ENCODE peak calls at places on chromosomes 6 and 20, in nine cellular contexts. W is RCC 7860; R is uterus; F is non-pigmented ciliary epithelial cell; D is HEK293T; Y is activated CD4-positive, CD25-positive, alpha-beta regulatory T cell; X is mucosa of descending colon; H is type B pancreatic cell; C is T follicular helper cell. G is an unnamed sample.

GRCh38 chr6:8180327-8181161 is 78.2 kb upstream of the EEF1E1 start:
- DNase-seq in H (no peak), Y (no peak), F (peak), W (peak), R (no peak), D (no peak), X (no peak), C (no peak), G (no peak)

GRCh38 chr6:134537146-134537555 is 219.2 kb upstream of the SGK1 start:
- DNase-seq in F (peak), Y (no peak), W (peak), X (no peak), D (no peak), R (no peak), H (no peak), C (no peak), G (no peak)

GRCh38 chr6:72553531-72554202 is 68.2 kb upstream of the KCNQ5 start:
- DNase-seq in Y (no peak), D (no peak), C (no peak), W (peak), X (no peak), R (no peak), H (no peak), F (peak), G (no peak)

GRCh38 chr20:24943731-24944130 is 5.3 kb upstream of the CST7 start:
- DNase-seq in F (no peak), D (no peak), R (no peak), X (no peak), C (no peak), Y (no peak), W (no peak), H (no peak), G (no peak)

GRCh38 chr20:32206383-32207210 is 946 bp downstream of the PLAGL2 start:
- DNase-seq in R (no peak), X (no peak), Y (no peak), F (no peak), D (no peak), W (no peak), H (no peak), C (no peak), G (no peak)

GRCh38 chr6:129661478-129662405 is 48.2 kb downstream of the ARHGAP18 start:
- DNase-seq in R (no peak), Y (no peak), X (no peak), D (no peak), F (no peak), H (no peak), W (no peak), C (no peak), G (no peak)

GRCh38 chr6:111691345-111692225 is 85.9 kb upstream of the TRAF3IP2 start:
- DNase-seq in D (no peak), Y (no peak), H (no peak), F (no peak), C (no peak), X (no peak), W (no peak), R (no peak), G (no peak)

GRCh38 chr6:45855642-45856408 is 159.8 kb downstream of the CLIC5 start:
- DNase-seq in C (no peak), D (no peak), X (no peak), F (no peak), R (no peak), H (no peak), W (no peak), Y (no peak), G (no peak)

GRCh38 chr6:89281779-89282246 is 33.3 kb downstream of the GABRR2 start:
- DNase-seq in W (peak), F (no peak), D (peak), R (no peak), H (no peak), X (no peak), C (no peak), Y (no peak), G (no peak)

GRCh38 chr6:3218266-3218665 is 9.2 kb downstream of the TUBB2B start:
- DNase-seq in D (no peak), H (no peak), C (no peak), Y (no peak), F (no peak), R (no peak), X (no peak), W (no peak), G (no peak)

GRCh38 chr20:49693435-49694171 is 20.1 kb downstream of the B4GALT5 start:
- DNase-seq in H (no peak), C (no peak), D (no peak), X (no peak), R (no peak), Y (no peak), W (no peak), F (no peak), G (no peak)

GRCh38 chr6:128495536-128496333 is 24.7 kb downstream of the PTPRK start:
- DNase-seq in Y (no peak), R (no peak), D (no peak), C (no peak), W (no peak), H (no peak), F (no peak), X (no peak), G (no peak)